ENCODE peak calls at places on chromosomes 13 and 19, in ten cellular contexts. J is A549, S is body of pancreas, X is HFF-Myc, B is fibroblast of pulmonary artery, N is BJ, L is coronary artery, Q is astrocyte of the cerebellum, F is cardiac muscle cell, G is cardiac fibroblast. M is an unnamed sample.

GRCh38 chr19:31553112-31553843 is 204.0 kb upstream of the TSHZ3 start:
- DNase-seq in J (no peak), S (no peak), X (no peak), B (no peak), N (no peak), L (no peak), Q (no peak), F (no peak), G (no peak), M (no peak)

GRCh38 chr19:55621673-55622231 is 2.6 kb downstream of the ZNF784 start:
- DNase-seq in J (no peak), S (no peak), X (no peak), B (no peak), N (no peak), L (no peak), Q (no peak), F (no peak), G (no peak), M (no peak)

GRCh38 chr13:28301839-28302238 is 163.5 kb downstream of the PAN3 start:
- DNase-seq in J (no peak), S (no peak), X (no peak), B (no peak), N (no peak), L (no peak), Q (no peak), F (no peak), G (no peak), M (no peak)

GRCh38 chr13:41311607-41312500 is 787 bp downstream of the NAA16 start:
- DNase-seq in J (no peak), S (peak; percentile 77), X (no peak), B (peak; percentile 53), N (no peak), L (peak; percentile 75), Q (no peak), F (peak; percentile 59), G (peak; percentile 51), M (no peak)

GRCh38 chr19:49515767-49516166 is 3.3 kb downstream of the FCGRT start:
- DNase-seq in J (no peak), S (no peak), X (no peak), B (peak; percentile 72), N (no peak), L (no peak), Q (no peak), F (peak; percentile 73), G (peak; percentile 80), M (no peak)

GRCh38 chr19:37505958-37506386 is 767 bp upstream of the ZNF793 start:
- DNase-seq in J (no peak), S (no peak), X (no peak), B (no peak), N (no peak), L (no peak), Q (no peak), F (no peak), G (no peak), M (no peak)

GRCh38 chr13:51562011-51562671 is 22.1 kb upstream of the WDFY2 start:
- DNase-seq in J (no peak), S (no peak), X (no peak), B (no peak), N (no peak), L (no peak), Q (no peak), F (no peak), G (no peak), M (no peak)

GRCh38 chr19:32688315-32688714 is 3.3 kb upstream of the NUDT19 start:
- DNase-seq in J (no peak), S (no peak), X (no peak), B (no peak), N (no peak), L (no peak), Q (no peak), F (no peak), G (no peak), M (no peak)

GRCh38 chr19:57351867-57352266 is 796 bp downstream of the ZNF304 start:
- DNase-seq in J (no peak), S (no peak), X (no peak), B (no peak), N (no peak), L (no peak), Q (no peak), F (peak; percentile 5), G (no peak), M (no peak)

GRCh38 chr19:51096473-51097165 is 11.6 kb downstream of the CTU1 start:
- DNase-seq in J (peak; percentile 60), S (peak; percentile 55), X (no peak), B (peak; percentile 10), N (no peak), L (no peak), Q (no peak), F (no peak), G (no peak), M (no peak)
- TF ChIP-seq CTCF in J (peak; percentile 43), S (peak; percentile 39), X (no peak), B (peak; percentile 25), N (no peak), L (no peak), Q (no peak), F (peak; percentile 39), G (no peak), M (no peak)

DNA sequence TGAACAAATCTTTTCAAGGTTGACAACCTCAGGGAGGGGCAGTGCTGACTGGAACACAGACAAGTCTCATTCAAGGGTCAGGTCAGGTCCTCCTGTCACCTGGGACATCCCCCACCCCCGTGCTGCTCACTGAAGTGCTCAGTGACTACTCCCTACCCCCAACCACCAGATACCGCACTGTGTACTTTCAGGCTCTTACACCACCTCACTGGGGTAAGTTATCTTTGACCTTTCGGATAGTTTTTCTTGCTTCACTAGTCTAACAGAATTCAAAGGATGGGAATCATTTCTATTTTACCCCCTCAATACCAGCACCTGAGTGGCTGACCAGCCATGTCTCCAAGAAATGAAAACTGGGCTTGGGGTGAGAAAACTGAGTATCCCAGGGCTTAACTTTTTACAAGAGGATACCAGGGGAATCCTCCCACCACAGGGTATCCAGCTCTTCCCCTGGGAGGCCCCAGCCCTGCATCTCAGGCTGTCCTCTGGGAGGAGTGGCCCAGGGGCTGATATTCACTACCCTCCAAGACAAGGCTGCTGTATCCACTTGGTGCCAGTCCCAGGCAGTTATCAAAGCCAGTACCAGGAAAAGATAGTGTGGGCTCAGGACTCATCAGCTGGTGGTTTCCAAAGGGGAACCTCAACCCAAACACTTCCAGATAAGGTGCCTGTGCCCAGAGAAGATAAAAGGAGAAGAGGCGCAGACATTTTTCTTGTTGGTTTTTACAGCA is 2.1 kb downstream of the ZNF563 start:
- DNase-seq in J (no peak), S (no peak), X (no peak), B (no peak), N (no peak), L (no peak), Q (no peak), F (no peak), G (no peak), M (no peak)
- H3K4me3 ChIP-seq in J (no peak overlapping the region), S (no peak overlapping the region), X (no peak overlapping the region), B (no peak overlapping the region), N (no peak overlapping the region), L (no peak overlapping the region), Q (no peak overlapping the region), F (no peak overlapping the region), G (no peak overlapping the region), M (no peak overlapping the region)

DNA sequence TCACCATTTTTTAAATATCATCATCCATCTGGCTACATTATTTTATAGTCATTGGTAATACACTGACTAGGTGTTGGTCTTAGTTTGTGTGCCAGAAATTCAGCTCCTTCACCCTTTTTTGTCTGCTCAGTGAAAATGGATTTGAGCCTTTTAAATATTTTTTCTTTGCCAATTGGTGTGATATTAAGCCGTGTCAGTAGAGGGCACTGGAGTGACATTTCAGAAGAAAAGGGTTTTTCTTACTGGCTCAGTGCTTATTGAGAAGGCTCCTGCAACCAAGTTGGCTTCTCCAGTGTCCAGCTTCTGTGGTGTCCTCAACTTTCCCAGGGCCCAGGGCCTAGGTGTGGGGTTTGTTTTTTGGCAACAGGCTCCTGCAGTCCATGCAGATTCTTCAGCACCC is 546.6 kb downstream of the DACH1 start:
- DNase-seq in J (no peak), S (no peak), X (peak; percentile 5), B (peak; percentile 68), N (no peak), L (no peak), Q (no peak), F (peak; percentile 53), G (peak; percentile 61), M (no peak)
- TF ChIP-seq CTCF in J (no peak), S (peak; percentile 37), X (peak; percentile 65), B (peak; percentile 61), N (peak; percentile 47), L (no peak), Q (peak; percentile 18), F (peak; percentile 56), G (peak; percentile 64), M (no peak)

DNA sequence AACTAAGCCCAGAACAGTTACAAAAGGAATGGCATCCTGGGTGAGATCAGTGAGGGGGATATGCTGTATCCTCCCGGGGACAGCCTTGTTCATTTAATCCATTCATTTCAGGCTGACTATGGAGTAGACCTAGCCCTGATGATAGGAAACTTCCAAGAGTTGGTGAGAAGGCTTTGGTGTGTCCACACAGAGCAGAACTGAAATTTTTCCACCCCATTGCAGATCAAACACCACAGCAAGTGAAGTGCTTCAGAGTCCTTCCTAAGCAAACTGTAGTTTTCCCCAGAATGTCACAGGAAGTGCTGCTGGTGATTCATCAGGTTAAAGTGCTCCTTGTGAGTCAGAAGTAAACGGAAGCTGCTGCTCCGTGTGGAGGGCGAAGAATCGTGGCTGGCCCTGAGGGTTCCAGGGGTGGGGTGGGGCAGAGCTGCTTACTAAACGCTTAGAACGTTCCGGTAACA is 113.2 kb downstream of the TEX26 start:
- DNase-seq in J (peak; percentile 74), S (peak; percentile 11), X (peak; percentile 94), B (peak; percentile 96), N (peak; percentile 85), L (peak; percentile 43), Q (peak; percentile 63), F (peak; percentile 94), G (peak; percentile 95), M (peak; percentile 76)
- H3K4me3 ChIP-seq in J (no peak overlapping the region), S (no peak overlapping the region), X (no peak overlapping the region), B (no peak overlapping the region), N (no peak overlapping the region), L (no peak overlapping the region), Q (no peak overlapping the region), F (no peak overlapping the region), G (no peak overlapping the region), M (no peak overlapping the region)

GRCh38 chr13:78621086-78621485 is 17.7 kb upstream of the POU4F1 start:
- DNase-seq in J (no peak), S (no peak), X (no peak), B (no peak), N (no peak), L (no peak), Q (no peak), F (no peak), G (no peak), M (no peak)

GRCh38 chr13:78623132-78623531 is 19.8 kb upstream of the POU4F1 start:
- DNase-seq in J (no peak), S (no peak), X (no peak), B (no peak), N (no peak), L (no peak), Q (no peak), F (no peak), G (no peak), M (no peak)

GRCh38 chr13:78618411-78618810 is 15.1 kb upstream of the POU4F1 start:
- DNase-seq in J (no peak), S (no peak), X (no peak), B (no peak), N (no peak), L (no peak), Q (no peak), F (no peak), G (no peak), M (no peak)
- TF ChIP-seq CTCF in J (no peak), S (no peak), X (no peak), B (no peak), N (no peak), L (no peak), Q (no peak), F (no peak), G (no peak), M (no peak)

M was measured in AG09309.